ENCODE peak calls at places on chromosomes 16 and 17, in six cellular contexts. One of them, this sample, is unnamed. For H3K4me1, the result is how much of the 10 kb centered on the place peaks cover.

GRCh38 chr16:85712841-85713240 is 24.1 kb upstream of the GINS2 start:
- DNase-seq in lung: no peak
- DNase-seq in HepG2: no peak
- DNase-seq in Peyer's patch: no peak
- DNase-seq in spleen: no peak
- DNase-seq in uterus: no peak
- DNase-seq in this sample: no peak

GRCh38 chr17:57086069-57086930 is 1.3 kb downstream of the AKAP1 start:
- DNase-seq in spleen: no peak
- DNase-seq in Peyer's patch: peak
- DNase-seq in HepG2: peak
- DNase-seq in uterus: no peak
- DNase-seq in lung: no peak
- DNase-seq in this sample: no peak

GRCh38 chr16:87854053-87854906 is 15.0 kb downstream of the SLC7A5 start:
- DNase-seq in Peyer's patch: no peak
- DNase-seq in uterus: no peak
- DNase-seq in lung: no peak
- DNase-seq in spleen: peak
- DNase-seq in HepG2: peak
- DNase-seq in this sample: no peak

GRCh38 chr16:59210955-59211541 is 476.9 kb upstream of the GOT2 start:
- DNase-seq in Peyer's patch: no peak
- DNase-seq in HepG2: peak
- DNase-seq in lung: no peak
- DNase-seq in spleen: no peak
- DNase-seq in uterus: no peak
- DNase-seq in this sample: no peak

GRCh38 chr16:76749780-76750375 is 441.1 kb upstream of the MON1B start:
- DNase-seq in lung: no peak
- DNase-seq in uterus: no peak
- DNase-seq in HepG2: no peak
- DNase-seq in spleen: no peak
- DNase-seq in Peyer's patch: no peak
- DNase-seq in this sample: no peak

GRCh38 chr17:2137342-2138098 is 82.6 kb downstream of the HIC1 start:
- DNase-seq in spleen: no peak
- DNase-seq in Peyer's patch: no peak
- DNase-seq in uterus: peak
- DNase-seq in HepG2: no peak
- DNase-seq in lung: no peak
- DNase-seq in this sample: no peak

GRCh38 chr16:54318941-54319340 is 32.4 kb upstream of the IRX3 start:
- DNase-seq in spleen: no peak
- DNase-seq in uterus: no peak
- DNase-seq in HepG2: no peak
- DNase-seq in Peyer's patch: no peak
- DNase-seq in lung: no peak
- DNase-seq in this sample: no peak

GRCh38 chr17:17919169-17920107 is 52.8 kb downstream of the TOM1L2 start:
- DNase-seq in spleen: peak
- DNase-seq in HepG2: peak
- DNase-seq in lung: peak
- DNase-seq in Peyer's patch: peak
- DNase-seq in uterus: peak
- DNase-seq in this sample: peak

GRCh38 chr17:37607637-37608368 is 1.4 kb downstream of the SYNRG start:
- DNase-seq in lung: no peak
- DNase-seq in HepG2: no peak
- DNase-seq in Peyer's patch: no peak
- DNase-seq in spleen: peak
- DNase-seq in uterus: no peak
- DNase-seq in this sample: no peak

GRCh38 chr17:42984486-42984885 is 4.1 kb downstream of the RUNDC1 start:
- DNase-seq in HepG2: no peak
- DNase-seq in lung: no peak
- DNase-seq in Peyer's patch: no peak
- DNase-seq in spleen: no peak
- DNase-seq in uterus: no peak
- DNase-seq in this sample: no peak

GRCh38 chr16:75267631-75268264 is 16.3 kb upstream of the BCAR1 start:
- DNase-seq in HepG2: peak
- DNase-seq in uterus: no peak
- DNase-seq in lung: peak
- DNase-seq in spleen: no peak
- DNase-seq in Peyer's patch: peak
- DNase-seq in this sample: peak

GRCh38 chr16:19595043-19595767 is 39.7 kb downstream of the VPS35L start:
- DNase-seq in spleen: no peak
- DNase-seq in uterus: no peak
- DNase-seq in Peyer's patch: no peak
- DNase-seq in HepG2: no peak
- DNase-seq in lung: peak
- DNase-seq in this sample: peak

GRCh38 chr17:43388198-43389021 is 10.4 kb upstream of the ARL4D start:
- DNase-seq in Peyer's patch: peak
- DNase-seq in lung: peak
- DNase-seq in spleen: peak
- DNase-seq in HepG2: peak
- DNase-seq in uterus: peak
- DNase-seq in this sample: peak

GRCh38 chr16:85562102-85562786 is 50.9 kb upstream of the GSE1 start:
- DNase-seq in HepG2: no peak
- DNase-seq in lung: no peak
- DNase-seq in Peyer's patch: no peak
- DNase-seq in spleen: no peak
- DNase-seq in uterus: no peak
- DNase-seq in this sample: no peak

GRCh38 chr17:70945386-70945785 is 776.1 kb downstream of the KCNJ2 start:
- DNase-seq in spleen: no peak
- DNase-seq in HepG2: no peak
- DNase-seq in uterus: no peak
- DNase-seq in lung: no peak
- DNase-seq in Peyer's patch: no peak
- DNase-seq in this sample: no peak

GRCh38 chr17:74086992-74087391 is 116.5 kb upstream of the RPL38 start:
- DNase-seq in Peyer's patch: peak
- DNase-seq in lung: no peak
- DNase-seq in HepG2: no peak
- DNase-seq in spleen: no peak
- DNase-seq in uterus: no peak
- DNase-seq in this sample: no peak

GRCh38 chr16:12531937-12532336 is 271.8 kb downstream of the CPPED1 start:
- DNase-seq in lung: no peak
- DNase-seq in spleen: no peak
- DNase-seq in uterus: no peak
- DNase-seq in HepG2: no peak
- DNase-seq in Peyer's patch: no peak
- DNase-seq in this sample: no peak

GRCh38 chr16:89993971-89994370 is 25.3 kb downstream of the DBNDD1 start:
- DNase-seq in lung: no peak
- DNase-seq in Peyer's patch: no peak
- DNase-seq in uterus: no peak
- DNase-seq in spleen: no peak
- DNase-seq in HepG2: no peak
- DNase-seq in this sample: no peak

GRCh38 chr17:17768415-17769088 is 68.2 kb downstream of the SREBF1 start:
- DNase-seq in lung: no peak
- DNase-seq in Peyer's patch: no peak
- DNase-seq in HepG2: no peak
- DNase-seq in spleen: no peak
- DNase-seq in uterus: no peak
- DNase-seq in this sample: no peak

GRCh38 chr16:53781023-53781605 is 77.2 kb downstream of the FTO start:
- DNase-seq in spleen: no peak
- DNase-seq in uterus: no peak
- DNase-seq in lung: no peak
- DNase-seq in Peyer's patch: no peak
- DNase-seq in HepG2: peak
- DNase-seq in this sample: no peak

GRCh38 chr17:40953876-40954275 is 12.9 kb downstream of the KRT39 start:
- DNase-seq in HepG2: no peak
- DNase-seq in spleen: no peak
- DNase-seq in lung: no peak
- DNase-seq in Peyer's patch: no peak
- DNase-seq in uterus: no peak
- DNase-seq in this sample: no peak

GRCh38 chr16:3819741-3820724 is 60.5 kb downstream of the CREBBP start:
- DNase-seq in lung: no peak
- DNase-seq in spleen: no peak
- DNase-seq in Peyer's patch: no peak
- DNase-seq in uterus: peak
- DNase-seq in HepG2: no peak
- DNase-seq in this sample: no peak

GRCh38 chr16:67053767-67054334 is 24.9 kb downstream of the CBFB start:
- DNase-seq in Peyer's patch: no peak
- DNase-seq in uterus: no peak
- DNase-seq in HepG2: no peak
- DNase-seq in lung: no peak
- DNase-seq in spleen: no peak
- DNase-seq in this sample: no peak
- H3K4me1 ChIP-seq in Peyer's patch: under half
- H3K4me1 ChIP-seq in uterus: under half
- H3K4me1 ChIP-seq in HepG2: under half
- H3K4me1 ChIP-seq in lung: under half
- H3K4me1 ChIP-seq in spleen: under half
- H3K4me1 ChIP-seq in this sample: under half

GRCh38 chr16:71846443-71846842 is 667 bp downstream of the ATXN1L start:
- DNase-seq in lung: no peak
- DNase-seq in HepG2: no peak
- DNase-seq in uterus: no peak
- DNase-seq in spleen: no peak
- DNase-seq in Peyer's patch: no peak
- DNase-seq in this sample: no peak

GRCh38 chr16:71848622-71849021 is 2.8 kb downstream of the ATXN1L start:
- DNase-seq in lung: no peak
- DNase-seq in HepG2: no peak
- DNase-seq in spleen: no peak
- DNase-seq in Peyer's patch: no peak
- DNase-seq in uterus: no peak
- DNase-seq in this sample: no peak

GRCh38 chr16:71843517-71844031 is 2.2 kb upstream of the ATXN1L start:
- DNase-seq in lung: no peak
- DNase-seq in Peyer's patch: no peak
- DNase-seq in spleen: no peak
- DNase-seq in HepG2: no peak
- DNase-seq in uterus: no peak
- DNase-seq in this sample: no peak

GRCh38 chr16:71845639-71846431 is at the start of gene ATXN1L:
- DNase-seq in uterus: peak
- DNase-seq in Peyer's patch: peak
- DNase-seq in HepG2: peak
- DNase-seq in lung: peak
- DNase-seq in spleen: peak
- DNase-seq in this sample: peak

GRCh38 chr16:71847096-71847495 is 1.3 kb downstream of the ATXN1L start:
- DNase-seq in lung: no peak
- DNase-seq in uterus: no peak
- DNase-seq in Peyer's patch: no peak
- DNase-seq in HepG2: no peak
- DNase-seq in spleen: no peak
- DNase-seq in this sample: no peak
- H3K4me3 ChIP-seq in lung: no peak
- H3K4me3 ChIP-seq in uterus: no peak
- H3K4me3 ChIP-seq in Peyer's patch: peak
- H3K4me3 ChIP-seq in HepG2: peak
- H3K4me3 ChIP-seq in spleen: no peak
- H3K4me3 ChIP-seq in this sample: peak

GRCh38 chr17:68247445-68248198 is at the start of gene AMZ2:
- DNase-seq in Peyer's patch: peak
- DNase-seq in HepG2: peak
- DNase-seq in spleen: peak
- DNase-seq in lung: peak
- DNase-seq in uterus: peak
- DNase-seq in this sample: peak
- TF ChIP-seq CTCF in Peyer's patch: no peak
- TF ChIP-seq CTCF in HepG2: peak
- TF ChIP-seq CTCF in spleen: no peak
- TF ChIP-seq CTCF in lung: no peak
- TF ChIP-seq CTCF in uterus: no peak
- TF ChIP-seq CTCF in this sample: no peak

GRCh38 chr17:55279203-55279602 is 14.4 kb downstream of the HLF start:
- DNase-seq in lung: no peak
- DNase-seq in uterus: no peak
- DNase-seq in spleen: no peak
- DNase-seq in HepG2: no peak
- DNase-seq in Peyer's patch: no peak
- DNase-seq in this sample: no peak

GRCh38 chr17:55273579-55274370 is 9.0 kb downstream of the HLF start:
- DNase-seq in Peyer's patch: no peak
- DNase-seq in HepG2: no peak
- DNase-seq in lung: peak
- DNase-seq in uterus: peak
- DNase-seq in spleen: no peak
- DNase-seq in this sample: peak

GRCh38 chr17:55278173-55278748 is 13.5 kb downstream of the HLF start:
- DNase-seq in lung: no peak
- DNase-seq in spleen: no peak
- DNase-seq in uterus: no peak
- DNase-seq in HepG2: no peak
- DNase-seq in Peyer's patch: no peak
- DNase-seq in this sample: no peak

GRCh38 chr17:55274371-55275255 is 9.9 kb downstream of the HLF start:
- DNase-seq in Peyer's patch: no peak
- DNase-seq in spleen: no peak
- DNase-seq in lung: no peak
- DNase-seq in uterus: no peak
- DNase-seq in HepG2: no peak
- DNase-seq in this sample: no peak

GRCh38 chr17:55275894-55276804 is 11.4 kb downstream of the HLF start:
- DNase-seq in HepG2: peak
- DNase-seq in uterus: peak
- DNase-seq in Peyer's patch: no peak
- DNase-seq in spleen: no peak
- DNase-seq in lung: no peak
- DNase-seq in this sample: no peak
- H3K4me1 ChIP-seq in HepG2: half or more
- H3K4me1 ChIP-seq in uterus: under half
- H3K4me1 ChIP-seq in Peyer's patch: under half
- H3K4me1 ChIP-seq in spleen: under half
- H3K4me1 ChIP-seq in lung: under half
- H3K4me1 ChIP-seq in this sample: half or more

GRCh38 chr16:31260136-31260931 is 559 bp downstream of the ITGAM start:
- DNase-seq in Peyer's patch: no peak
- DNase-seq in spleen: peak
- DNase-seq in uterus: no peak
- DNase-seq in HepG2: no peak
- DNase-seq in lung: no peak
- DNase-seq in this sample: no peak
- H3K4me3 ChIP-seq in Peyer's patch: no peak
- H3K4me3 ChIP-seq in spleen: peak
- H3K4me3 ChIP-seq in uterus: no peak
- H3K4me3 ChIP-seq in HepG2: no peak
- H3K4me3 ChIP-seq in lung: peak
- H3K4me3 ChIP-seq in this sample: peak

DNA sequence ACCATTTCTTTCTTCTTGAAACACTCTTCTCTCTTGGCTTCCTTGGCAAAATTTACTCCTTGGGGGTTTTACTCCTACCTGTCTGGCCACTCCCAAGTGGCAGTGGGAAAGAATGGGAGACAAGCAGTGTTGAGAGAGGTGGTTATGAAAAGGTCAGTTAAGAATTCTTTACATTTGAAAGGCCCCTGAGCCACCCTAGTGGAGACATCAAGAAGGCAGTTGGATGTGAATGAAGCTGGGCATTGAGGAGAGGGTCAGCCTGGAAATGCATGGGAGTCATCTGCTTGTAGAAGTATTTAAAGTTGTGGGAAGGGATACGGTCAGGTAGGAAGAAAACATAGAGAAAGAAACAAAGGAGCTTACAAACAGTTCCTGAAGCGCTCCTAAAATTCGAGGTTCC is 42.3 kb upstream of the CCNF start:
- DNase-seq in lung: no peak
- DNase-seq in HepG2: peak
- DNase-seq in uterus: no peak
- DNase-seq in Peyer's patch: no peak
- DNase-seq in spleen: no peak
- DNase-seq in this sample: no peak
- TF ChIP-seq CTCF in lung: no peak
- TF ChIP-seq CTCF in HepG2: peak
- TF ChIP-seq CTCF in uterus: no peak
- TF ChIP-seq CTCF in Peyer's patch: no peak
- TF ChIP-seq CTCF in spleen: no peak
- TF ChIP-seq CTCF in this sample: no peak